ENCODE peak calls at places on chromosome 4, in seven cellular contexts. M is IMR-90, Q is neuronal stem cell, A is trophoblast cell, D is H9, U is mesendoderm, W is H1. L is an unnamed sample.

GRCh38 chr4:140743194-140743931 is 12.8 kb downstream of the TBC1D9 start:
- DNase-seq in M (peak), Q (peak), A (peak), D (no peak), U (peak), W (no peak), L (peak)

GRCh38 chr4:149029056-149029651 is 586.9 kb upstream of the NR3C2 start:
- DNase-seq in M (peak), Q (no peak), A (no peak), D (no peak), U (no peak), W (no peak), L (no peak)

GRCh38 chr4:182808673-182809416 is 108.3 kb downstream of the DCTD start:
- DNase-seq in M (peak), Q (no peak), A (no peak), D (no peak), U (no peak), W (no peak), L (peak)

GRCh38 chr4:727576-727975 is 21.9 kb downstream of the PCGF3 start:
- DNase-seq in M (no peak), Q (no peak), A (no peak), D (no peak), U (no peak), W (no peak), L (no peak)

GRCh38 chr4:185576314-185576713 is 41.0 kb upstream of the PDLIM3 start:
- DNase-seq in M (no peak), Q (no peak), A (no peak), D (no peak), U (no peak), W (no peak), L (no peak)

GRCh38 chr4:6340446-6341015 is 70.9 kb downstream of the WFS1 start:
- DNase-seq in M (no peak), Q (no peak), A (no peak), D (no peak), U (no peak), W (no peak), L (no peak)

GRCh38 chr4:127856485-127857447 is 23.9 kb upstream of the PLK4 start:
- DNase-seq in M (peak), Q (peak), A (peak), D (no peak), U (peak), W (no peak), L (peak)

GRCh38 chr4:2507259-2507658 is 29.2 kb upstream of the FAM193A start:
- DNase-seq in M (no peak), Q (no peak), A (no peak), D (no peak), U (no peak), W (no peak), L (no peak)

GRCh38 chr4:76308548-76308947 is 2.0 kb downstream of the STBD1 start:
- DNase-seq in M (no peak), Q (no peak), A (peak), D (no peak), U (peak), W (no peak), L (no peak)

GRCh38 chr4:164550989-164551712 is 202.8 kb upstream of the SMIM31 start:
- DNase-seq in M (no peak), Q (no peak), A (no peak), D (no peak), U (no peak), W (no peak), L (no peak)
- H2BK5ac ChIP-seq in M (no peak), Q (peak), A (no peak), D (no peak), U (no peak), W (no peak), L (no peak)

DNA sequence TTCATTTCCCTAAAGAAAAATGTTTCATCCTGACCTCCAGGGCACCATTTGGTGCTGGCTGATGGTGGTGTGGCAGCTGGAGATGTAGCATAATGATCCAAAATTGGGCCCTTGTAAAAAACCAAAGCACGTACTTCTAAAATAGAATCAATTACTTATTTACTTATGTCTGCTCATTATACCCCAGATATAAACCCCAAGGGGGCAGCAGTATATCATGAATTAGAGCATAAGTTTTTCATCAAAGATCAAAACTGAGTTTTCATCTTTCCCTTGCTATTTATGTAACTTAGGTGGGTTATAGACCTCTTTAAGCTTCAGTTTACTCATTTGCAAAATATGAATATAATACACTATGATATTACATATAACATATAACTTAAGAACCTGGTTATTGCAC is 241.1 kb downstream of the TACR3 start:
- DNase-seq in M (no peak), Q (no peak), A (no peak), D (no peak), U (peak), W (no peak), L (no peak)
- H2BK5ac ChIP-seq in M (no peak), Q (no peak), A (no peak), D (no peak), U (peak), W (no peak), L (no peak)

DNA sequence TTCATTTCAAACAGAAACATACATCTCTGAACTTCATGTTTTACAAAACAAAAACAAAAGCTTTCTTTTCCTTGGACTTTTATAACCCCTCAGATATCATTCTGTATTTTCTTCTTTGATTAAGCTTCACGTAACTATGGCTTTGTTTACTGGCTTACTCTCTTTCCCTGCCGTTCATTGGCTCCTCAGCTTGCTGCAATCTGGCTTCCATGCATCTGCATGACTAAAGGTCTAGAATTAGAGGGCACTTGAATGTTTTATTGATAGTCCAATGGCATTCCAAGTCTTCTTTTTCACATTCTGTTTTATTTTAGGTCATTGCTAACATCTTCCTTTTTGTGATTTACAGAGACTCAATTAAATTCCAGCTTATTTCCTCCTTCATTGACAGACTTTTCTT is 487.6 kb downstream of the GRXCR1 start:
- DNase-seq in M (no peak), Q (no peak), A (no peak), D (no peak), U (no peak), W (no peak), L (no peak)
- H2BK5ac ChIP-seq in M (no peak), Q (no peak), A (no peak), D (no peak), U (no peak), W (no peak), L (no peak)

DNA sequence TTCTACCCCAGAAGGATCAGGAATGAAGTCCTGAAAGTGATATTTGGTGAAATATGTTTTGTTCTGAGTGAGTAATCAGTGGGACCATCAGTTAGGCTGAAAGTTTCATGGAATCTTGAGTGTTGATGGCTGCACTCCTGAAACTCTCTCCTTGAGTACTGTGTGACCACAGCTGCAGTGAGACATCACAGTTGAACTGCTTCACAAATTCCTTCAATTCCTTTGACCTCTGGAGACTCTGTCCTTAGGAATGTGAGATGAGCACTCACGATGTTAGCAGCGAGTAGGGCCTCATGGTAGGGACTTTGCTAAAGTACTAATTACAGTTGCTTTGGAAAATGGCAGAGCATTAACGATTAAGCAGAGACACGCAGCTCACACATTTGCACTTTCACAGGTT is 142.9 kb upstream of the SLC4A4 start:
- DNase-seq in M (peak), Q (peak), A (peak), D (peak), U (peak), W (no peak), L (peak)
- H2BK5ac ChIP-seq in M (peak), Q (no peak), A (no peak), D (no peak), U (no peak), W (no peak), L (peak)

DNA sequence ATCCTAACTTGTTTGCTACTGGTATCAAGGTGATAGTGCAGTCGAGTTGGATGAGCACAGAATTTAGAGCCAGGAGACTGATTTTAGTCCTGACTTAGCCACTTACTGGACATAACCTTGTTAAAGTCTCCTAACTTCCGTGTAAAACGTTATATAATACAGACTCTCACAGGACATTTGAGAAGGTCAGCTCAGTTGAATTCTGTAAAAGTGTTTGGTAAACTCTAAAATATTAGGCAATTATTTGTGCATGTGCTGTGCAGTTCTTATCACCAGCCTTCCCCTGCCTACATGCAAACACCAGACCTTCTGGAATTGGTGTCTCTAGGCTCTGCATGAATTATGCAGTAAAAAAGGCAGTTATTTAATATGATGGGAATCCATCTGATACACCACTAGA is 45.4 kb downstream of the FNIP2 start:
- DNase-seq in M (no peak), Q (no peak), A (no peak), D (no peak), U (no peak), W (no peak), L (no peak)
- H2BK5ac ChIP-seq in M (peak), Q (no peak), A (no peak), D (no peak), U (no peak), W (no peak), L (no peak)